ENCODE peak calls at places on chromosome 2, in six cellular contexts. R, X, B, J, Z and I are unnamed samples.
A peak's percentile ranks its signal among the peaks of the same experiment; 100 is the strongest.

GRCh38 chr2:234674781-234675201 is 177.9 kb upstream of the ARL4C start:
- DNase-seq in B (peak; percentile 82), X (no peak), R (no peak), J (peak; percentile 91), Z (no peak), I (no peak)

GRCh38 chr2:98479959-98480524 is 35.4 kb downstream of the INPP4A start:
- DNase-seq in B (peak; percentile 71), X (no peak), R (no peak), Z (no peak), J (peak; percentile 70), I (no peak)

GRCh38 chr2:2787301-2787907 is 456.3 kb upstream of the MYT1L start:
- DNase-seq in Z (no peak), J (no peak), X (no peak), B (no peak), R (no peak), I (no peak)

GRCh38 chr2:216918088-216918680 is 58.3 kb upstream of the TNP1 start:
- DNase-seq in X (no peak), B (peak; percentile 78), J (peak; percentile 85), R (no peak), Z (no peak), I (no peak)

GRCh38 chr2:37472959-37473358 is 128.5 kb downstream of the QPCT start:
- DNase-seq in R (no peak), J (peak; percentile 87), X (no peak), B (peak; percentile 77), Z (no peak), I (no peak)

GRCh38 chr2:150357770-150358467 is 129.5 kb downstream of the RND3 start:
- DNase-seq in J (no peak), Z (no peak), B (no peak), R (no peak), X (peak; percentile 40), I (peak; percentile 42)

GRCh38 chr2:112121682-112122254 is 16.4 kb upstream of the FBLN7 start:
- DNase-seq in B (peak; percentile 52), Z (no peak), J (peak; percentile 61), R (no peak), X (peak; percentile 29), I (no peak)

GRCh38 chr2:227597993-227598392 is 700 bp upstream of the SCYGR2 start:
- DNase-seq in J (peak; percentile 9), Z (no peak), X (no peak), R (no peak), B (peak; percentile 36), I (no peak)

GRCh38 chr2:191415858-191416257 is 170.7 kb downstream of the MYO1B start:
- DNase-seq in B (no peak), J (no peak), Z (no peak), R (no peak), X (no peak), I (no peak)

GRCh38 chr2:190978389-190979053 is 35.5 kb downstream of the STAT1 start:
- DNase-seq in R (no peak), J (peak; percentile 92), B (peak; percentile 75), Z (no peak), X (no peak), I (no peak)

GRCh38 chr2:220499281-220499680 is 871.9 kb downstream of the SLC4A3 start:
- DNase-seq in Z (no peak), R (no peak), J (peak; percentile 88), X (no peak), B (peak; percentile 86), I (no peak)

GRCh38 chr2:26764078-26764887 is at the start of gene SLC35F6:
- DNase-seq in B (peak; percentile 81), R (peak; percentile 95), Z (peak; percentile 83), X (peak; percentile 93), J (peak; percentile 83), I (peak; percentile 26)

GRCh38 chr2:136116111-136116812 is 1.7 kb downstream of the CXCR4 start:
- DNase-seq in R (no peak), J (no peak), B (no peak), X (peak; percentile 47), Z (no peak), I (no peak)

GRCh38 chr2:212709287-212709686 is 170.7 kb upstream of the ERBB4 start:
- DNase-seq in R (no peak), J (peak; percentile 57), X (no peak), B (peak; percentile 36), Z (no peak), I (no peak)

GRCh38 chr2:194686569-194686968 is 970.5 kb upstream of the SLC39A10 start:
- DNase-seq in X (no peak), J (no peak), R (no peak), Z (no peak), B (no peak), I (no peak)

GRCh38 chr2:85754313-85755095 is 713 bp downstream of the ATOH8 start:
- DNase-seq in J (peak; percentile 60), R (no peak), Z (no peak), B (peak; percentile 69), X (peak; percentile 61), I (no peak)